ENCODE peak calls at places on chromosomes 6 and 20, in eight cellular contexts. F, S, R, N, X, U, Z and L are unnamed samples.

GRCh38 chr6:167825059-167825758 is 1.5 kb upstream of the AFDN start:
- DNase-seq in F (no peak), S (no peak), R (peak), N (no peak), X (no peak), U (no peak), Z (no peak), L (no peak)

GRCh38 chr6:132520953-132521352 is 8.0 kb upstream of the STX7 start:
- DNase-seq in F (no peak), S (no peak), R (no peak), N (no peak), X (no peak), U (no peak), Z (no peak), L (no peak)

GRCh38 chr6:40958740-40959139 is 80.3 kb downstream of the UNC5CL start:
- DNase-seq in F (no peak), S (no peak), R (no peak), N (no peak), X (no peak), U (no peak), Z (no peak), L (no peak)

GRCh38 chr6:83199865-83200230 is 6.7 kb downstream of the RWDD2A start:
- DNase-seq in F (peak), S (no peak), R (no peak), N (no peak), X (peak), U (no peak), Z (no peak), L (no peak)

GRCh38 chr6:47098570-47098993 is 56.5 kb upstream of the ADGRF1 start:
- DNase-seq in F (no peak), S (no peak), R (no peak), N (no peak), X (no peak), U (no peak), Z (no peak), L (no peak)

GRCh38 chr6:169850154-169850553 is 98.7 kb downstream of the ERMARD start:
- DNase-seq in F (no peak), S (no peak), R (no peak), N (no peak), X (no peak), U (no peak), Z (no peak), L (no peak)

GRCh38 chr6:135254471-135254870 is 73.4 kb downstream of the MYB start:
- DNase-seq in F (no peak), S (no peak), R (no peak), N (no peak), X (no peak), U (no peak), Z (no peak), L (no peak)

GRCh38 chr6:34602318-34603111 is 46.4 kb upstream of the SPDEF start:
- DNase-seq in F (peak), S (no peak), R (no peak), N (no peak), X (peak), U (no peak), Z (peak), L (no peak)

GRCh38 chr6:51019785-51020184 is 201.1 kb downstream of the TFAP2B start:
- DNase-seq in F (peak), S (no peak), R (no peak), N (no peak), X (no peak), U (no peak), Z (no peak), L (no peak)

GRCh38 chr6:13390658-13391057 is 62.3 kb upstream of the TBC1D7 start:
- DNase-seq in F (no peak), S (no peak), R (no peak), N (no peak), X (no peak), U (no peak), Z (no peak), L (no peak)

GRCh38 chr6:73713426-73714147 is 17.6 kb downstream of the CD109 start:
- DNase-seq in F (no peak), S (no peak), R (no peak), N (no peak), X (no peak), U (no peak), Z (no peak), L (peak)

GRCh38 chr6:56091159-56091869 is 156.1 kb downstream of the COL21A1 start:
- DNase-seq in F (no peak), S (peak), R (peak), N (no peak), X (peak), U (no peak), Z (no peak), L (no peak)

GRCh38 chr6:144411506-144412165 is 126.5 kb downstream of the UTRN start:
- DNase-seq in F (peak), S (no peak), R (peak), N (no peak), X (no peak), U (peak), Z (no peak), L (no peak)

GRCh38 chr20:49187330-49188100 is 619 bp downstream of the STAU1 start:
- DNase-seq in F (peak), S (no peak), R (no peak), N (peak), X (peak), U (peak), Z (no peak), L (no peak)

GRCh38 chr6:112254921-112255320 is 554 bp upstream of the LAMA4 start:
- DNase-seq in F (no peak), S (no peak), R (peak), N (no peak), X (no peak), U (no peak), Z (no peak), L (no peak)

GRCh38 chr6:166619912-166620311 is 7.1 kb downstream of the RPS6KA2 start:
- DNase-seq in F (no peak), S (peak), R (no peak), N (no peak), X (peak), U (no peak), Z (no peak), L (no peak)

GRCh38 chr6:53090576-53090975 is 25.4 kb downstream of the FBXO9 start:
- DNase-seq in F (no peak), S (no peak), R (no peak), N (no peak), X (no peak), U (no peak), Z (no peak), L (no peak)

GRCh38 chr6:113734886-113735481 is 122.2 kb upstream of the MARCKS start:
- DNase-seq in F (no peak), S (no peak), R (no peak), N (no peak), X (no peak), U (no peak), Z (no peak), L (no peak)

GRCh38 chr6:152054441-152054840 is 247.0 kb downstream of the ESR1 start:
- DNase-seq in F (no peak), S (peak), R (no peak), N (no peak), X (no peak), U (no peak), Z (no peak), L (no peak)

GRCh38 chr6:33215761-33216649 is 7.7 kb downstream of the RING1 start:
- DNase-seq in F (no peak), S (no peak), R (no peak), N (no peak), X (no peak), U (no peak), Z (no peak), L (no peak)

GRCh38 chr6:135534773-135535380 is 37.3 kb upstream of the AHI1 start:
- DNase-seq in F (no peak), S (no peak), R (no peak), N (no peak), X (no peak), U (no peak), Z (no peak), L (no peak)

GRCh38 chr6:158417760-158418098 is 105.5 kb downstream of the TULP4 start:
- DNase-seq in F (no peak), S (no peak), R (peak), N (no peak), X (peak), U (no peak), Z (no peak), L (no peak)

GRCh38 chr20:15122613-15123012 is 785.2 kb upstream of the FLRT3 start:
- DNase-seq in F (no peak), S (no peak), R (no peak), N (no peak), X (no peak), U (no peak), Z (no peak), L (no peak)

GRCh38 chr20:17466641-17467040 is 64.5 kb downstream of the BFSP1 start:
- DNase-seq in F (no peak), S (no peak), R (no peak), N (no peak), X (no peak), U (no peak), Z (no peak), L (no peak)

GRCh38 chr20:41178495-41178894 is 41.2 kb downstream of the PLCG1 start:
- DNase-seq in F (no peak), S (no peak), R (no peak), N (no peak), X (no peak), U (no peak), Z (no peak), L (no peak)

GRCh38 chr6:2403546-2403945 is 158.1 kb upstream of the GMDS start:
- DNase-seq in F (peak), S (no peak), R (no peak), N (no peak), X (no peak), U (no peak), Z (no peak), L (no peak)

GRCh38 chr6:36962874-36963273 is 8.3 kb downstream of the PI16 start:
- DNase-seq in F (no peak), S (no peak), R (peak), N (peak), X (peak), U (peak), Z (no peak), L (peak)

GRCh38 chr20:2879148-2879547 is 5.9 kb downstream of the PTPRA start:
- DNase-seq in F (peak), S (peak), R (no peak), N (no peak), X (no peak), U (no peak), Z (no peak), L (no peak)

GRCh38 chr6:34359438-34360158 is 32.9 kb downstream of the NUDT3 start:
- DNase-seq in F (peak), S (peak), R (no peak), N (no peak), X (no peak), U (no peak), Z (no peak), L (no peak)

GRCh38 chr6:150656156-150656555 is 56.5 kb downstream of the PLEKHG1 start:
- DNase-seq in F (no peak), S (no peak), R (no peak), N (no peak), X (no peak), U (no peak), Z (no peak), L (no peak)

GRCh38 chr20:3732327-3733118 is at the start of gene HSPA12B:
- DNase-seq in F (no peak), S (no peak), R (no peak), N (peak), X (no peak), U (no peak), Z (no peak), L (no peak)

GRCh38 chr6:145669627-145670034 is 65.7 kb downstream of the EPM2A start:
- DNase-seq in F (no peak), S (peak), R (no peak), N (no peak), X (no peak), U (no peak), Z (no peak), L (no peak)

GRCh38 chr6:27558028-27558724 is 85.3 kb upstream of the ZNF184 start:
- DNase-seq in F (no peak), S (no peak), R (no peak), N (no peak), X (no peak), U (no peak), Z (no peak), L (no peak)